ENCODE peak calls at places on chromosomes 5 and 9, in nine cellular contexts. N is stimulated activated CD8-positive, alpha-beta memory T cell treated with anti-CD3 and anti-CD28 coated beads, Interleukin-15, amount 100 ng/mL, for 4 hours; B is Right ventricle myocardium superior; R is ACHN; U is M059J; J is choroid plexus epithelial cell; A is CD8-positive, alpha-beta memory T cell; E is stimulated activated CD4-positive, alpha-beta T cell treated with anti-CD3 and anti-CD28 coated beads, Interleukin-2, amount 100 ng/mL, for 48 hours; C is non-pigmented ciliary epithelial cell. Q is an unnamed sample.
A peak's percentile ranks its signal among the peaks of the same experiment; 100 is the strongest.

GRCh38 chr9:73689091-73689870 is 537.6 kb downstream of the ANXA1 start:
- DNase-seq in N (no peak), B (no peak), R (no peak), U (no peak), J (no peak), A (no peak), E (no peak), C (no peak), Q (no peak)

GRCh38 chr5:37789991-37790390 is 49.9 kb downstream of the GDNF start:
- DNase-seq in N (no peak), B (no peak), R (no peak), U (peak; percentile 89), J (peak; percentile 47), A (no peak), E (no peak), C (no peak), Q (no peak)

GRCh38 chr9:134243778-134244467 is 79.6 kb upstream of the RNU6ATAC start:
- DNase-seq in N (peak; percentile 6), B (peak; percentile 60), R (no peak), U (no peak), J (peak; percentile 52), A (no peak), E (peak; percentile 7), C (no peak), Q (no peak)

GRCh38 chr5:169637085-169637855 is at the start of gene DOCK2:
- DNase-seq in N (peak; percentile 50), B (peak; percentile 84), R (peak; percentile 36), U (no peak), J (no peak), A (peak; percentile 79), E (peak; percentile 57), C (no peak), Q (no peak)

GRCh38 chr5:5421149-5421960 is 1.1 kb upstream of the ICE1 start:
- DNase-seq in N (no peak), B (no peak), R (no peak), U (no peak), J (peak; percentile 39), A (peak; percentile 54), E (no peak), C (no peak), Q (no peak)

GRCh38 chr5:10557747-10558295 is 6.0 kb upstream of the ANKRD33B start:
- DNase-seq in N (no peak), B (no peak), R (no peak), U (no peak), J (no peak), A (no peak), E (no peak), C (no peak), Q (no peak)

GRCh38 chr9:7974335-7975005 is 174.9 kb upstream of the DMAC1 start:
- DNase-seq in N (no peak), B (no peak), R (no peak), U (no peak), J (no peak), A (no peak), E (no peak), C (no peak), Q (no peak)

GRCh38 chr9:126367139-126367538 is 40.5 kb downstream of the MVB12B start:
- DNase-seq in N (no peak), B (no peak), R (no peak), U (no peak), J (no peak), A (no peak), E (no peak), C (no peak), Q (no peak)

GRCh38 chr9:125025584-125025983 is 84.7 kb upstream of the GOLGA1 start:
- DNase-seq in N (no peak), B (no peak), R (no peak), U (no peak), J (no peak), A (no peak), E (no peak), C (no peak), Q (no peak)

GRCh38 chr5:16446993-16447392 is 18.6 kb downstream of the ZNF622 start:
- DNase-seq in N (no peak), B (no peak), R (no peak), U (no peak), J (no peak), A (no peak), E (no peak), C (no peak), Q (no peak)

GRCh38 chr9:118262191-118262590 is 558.0 kb downstream of the TLR4 start:
- DNase-seq in N (no peak), B (no peak), R (no peak), U (no peak), J (no peak), A (no peak), E (no peak), C (no peak), Q (no peak)

GRCh38 chr9:127189628-127190027 is 67.2 kb upstream of the ANGPTL2 start:
- DNase-seq in N (no peak), B (peak; percentile 31), R (no peak), U (no peak), J (no peak), A (no peak), E (no peak), C (no peak), Q (no peak)

GRCh38 chr9:134699343-134699740 is 57.7 kb downstream of the COL5A1 start:
- DNase-seq in N (no peak), B (no peak), R (no peak), U (no peak), J (peak; percentile 86), A (no peak), E (no peak), C (no peak), Q (no peak)

GRCh38 chr5:39200081-39200480 is 19.3 kb downstream of the FYB1 start:
- DNase-seq in N (no peak), B (no peak), R (no peak), U (no peak), J (no peak), A (no peak), E (no peak), C (no peak), Q (no peak)

GRCh38 chr9:129108805-129109370 is 1.7 kb downstream of the CRAT start:
- DNase-seq in N (no peak), B (peak; percentile 31), R (no peak), U (no peak), J (no peak), A (no peak), E (no peak), C (no peak), Q (no peak)

GRCh38 chr5:166166071-166166470 is 2125.4 kb upstream of the WWC1 start:
- DNase-seq in N (no peak), B (no peak), R (no peak), U (no peak), J (no peak), A (no peak), E (no peak), C (no peak), Q (no peak)

GRCh38 chr5:32489791-32490581 is 45.4 kb upstream of the ZFR start:
- DNase-seq in N (peak; percentile 4), B (peak; percentile 86), R (peak; percentile 66), U (peak; percentile 81), J (peak; percentile 89), A (peak; percentile 78), E (peak; percentile 79), C (peak; percentile 41), Q (peak; percentile 51)

GRCh38 chr5:139561655-139562451 is 714 bp downstream of the UBE2D2 start:
- DNase-seq in N (no peak), B (peak; percentile 67), R (peak; percentile 42), U (peak; percentile 40), J (peak; percentile 50), A (no peak), E (peak; percentile 45), C (no peak), Q (no peak)

GRCh38 chr5:98994636-98995035 is 65.8 kb upstream of the CHD1 start:
- DNase-seq in N (no peak), B (no peak), R (no peak), U (no peak), J (no peak), A (no peak), E (no peak), C (no peak), Q (no peak)

GRCh38 chr5:107544967-107545366 is 125.8 kb downstream of the EFNA5 start:
- DNase-seq in N (no peak), B (no peak), R (no peak), U (no peak), J (no peak), A (no peak), E (no peak), C (no peak), Q (no peak)

GRCh38 chr9:92974696-92975451 is 27.6 kb downstream of the FGD3 start:
- DNase-seq in N (no peak), B (no peak), R (no peak), U (no peak), J (no peak), A (no peak), E (no peak), C (no peak), Q (no peak)

GRCh38 chr5:160118349-160119141 is 705 bp downstream of the PWWP2A start:
- DNase-seq in N (peak; percentile 28), B (peak; percentile 72), R (peak; percentile 5), U (peak; percentile 23), J (no peak), A (peak; percentile 66), E (peak; percentile 31), C (no peak), Q (no peak)

Q was measured in SK-N-MC.